ENCODE peak calls at places on chromosome 13, in four cellular contexts. B is H1, C is A549, K is HepG2. H is an unnamed sample.

GRCh38 chr13:111202745-111203144 is 87.6 kb downstream of the ARHGEF7 start:
- DNase-seq in B (no peak), C (peak; percentile 13), K (no peak), H (peak; percentile 41)

GRCh38 chr13:26561636-26562537 is 4.4 kb downstream of the WASF3 start:
- DNase-seq in B (no peak), K (peak; percentile 35), C (no peak), H (no peak)

GRCh38 chr13:97211357-97211756 is 10.8 kb upstream of the MBNL2 start:
- DNase-seq in K (no peak), B (no peak), C (no peak), H (no peak)

GRCh38 chr13:53240316-53240715 is 211.7 kb downstream of the OLFM4 start:
- DNase-seq in B (no peak), C (no peak), K (no peak), H (no peak)

GRCh38 chr13:97436845-97437244 is 2.9 kb downstream of the RAP2A start:
- DNase-seq in B (no peak), C (no peak), K (no peak), H (no peak)

GRCh38 chr13:42354246-42355117 is 82.5 kb downstream of the AKAP11 start:
- DNase-seq in K (no peak), B (no peak), C (no peak), H (no peak)

GRCh38 chr13:38384171-38384570 is 34.5 kb downstream of the UFM1 start:
- DNase-seq in C (no peak), K (no peak), B (no peak), H (no peak)

GRCh38 chr13:73702419-73703071 is 431.7 kb downstream of the KLF12 start:
- DNase-seq in K (no peak), B (no peak), C (no peak), H (no peak)

GRCh38 chr13:99198630-99199029 is 2.0 kb upstream of the UBAC2 start:
- DNase-seq in B (no peak), K (no peak), C (no peak), H (no peak)

GRCh38 chr13:99203601-99204579 is 3.2 kb downstream of the UBAC2 start:
- DNase-seq in B (no peak), K (no peak), C (no peak), H (no peak)

GRCh38 chr13:66301482-66301881 is 928.7 kb downstream of the PCDH9 start:
- DNase-seq in K (no peak), C (no peak), B (no peak), H (no peak)

GRCh38 chr13:111064661-111065060 is 50.4 kb upstream of the ARHGEF7 start:
- DNase-seq in B (no peak), C (no peak), K (no peak), H (no peak)

GRCh38 chr13:29487466-29488454 is 107.7 kb downstream of the SLC7A1 start:
- DNase-seq in K (peak; percentile 8), B (no peak), C (no peak), H (no peak)

GRCh38 chr13:26042781-26043180 is 9.0 kb downstream of the SHISA2 start:
- DNase-seq in B (no peak), K (no peak), C (no peak), H (no peak)

GRCh38 chr13:30148171-30148754 is 159.1 kb downstream of the KATNAL1 start:
- DNase-seq in K (no peak), B (no peak), C (no peak), H (no peak)

GRCh38 chr13:33066329-33066728 is 50.1 kb downstream of the KL start:
- DNase-seq in B (no peak), K (no peak), C (no peak), H (no peak)

GRCh38 chr13:38921081-38921480 is 69.5 kb downstream of the STOML3 start:
- DNase-seq in B (no peak), K (no peak), C (no peak), H (no peak)

GRCh38 chr13:109868583-109869311 is 82.4 kb upstream of the IRS2 start:
- DNase-seq in C (peak; percentile 28), K (no peak), B (no peak), H (no peak)

GRCh38 chr13:111944171-111944583 is 122.8 kb upstream of the SOX1 start:
- DNase-seq in C (no peak), B (peak; percentile 31), K (no peak), H (no peak)

GRCh38 chr13:93714171-93714570 is 487.6 kb downstream of the GPC6 start:
- DNase-seq in B (no peak), C (no peak), K (no peak), H (no peak)

GRCh38 chr13:65473199-65473598 is 1756.9 kb downstream of the PCDH9 start:
- DNase-seq in B (no peak), C (no peak), K (no peak), H (no peak)

GRCh38 chr13:95671597-95671996 is 5.3 kb upstream of the DNAJC3 start:
- DNase-seq in K (no peak), C (no peak), B (no peak), H (no peak)

DNA sequence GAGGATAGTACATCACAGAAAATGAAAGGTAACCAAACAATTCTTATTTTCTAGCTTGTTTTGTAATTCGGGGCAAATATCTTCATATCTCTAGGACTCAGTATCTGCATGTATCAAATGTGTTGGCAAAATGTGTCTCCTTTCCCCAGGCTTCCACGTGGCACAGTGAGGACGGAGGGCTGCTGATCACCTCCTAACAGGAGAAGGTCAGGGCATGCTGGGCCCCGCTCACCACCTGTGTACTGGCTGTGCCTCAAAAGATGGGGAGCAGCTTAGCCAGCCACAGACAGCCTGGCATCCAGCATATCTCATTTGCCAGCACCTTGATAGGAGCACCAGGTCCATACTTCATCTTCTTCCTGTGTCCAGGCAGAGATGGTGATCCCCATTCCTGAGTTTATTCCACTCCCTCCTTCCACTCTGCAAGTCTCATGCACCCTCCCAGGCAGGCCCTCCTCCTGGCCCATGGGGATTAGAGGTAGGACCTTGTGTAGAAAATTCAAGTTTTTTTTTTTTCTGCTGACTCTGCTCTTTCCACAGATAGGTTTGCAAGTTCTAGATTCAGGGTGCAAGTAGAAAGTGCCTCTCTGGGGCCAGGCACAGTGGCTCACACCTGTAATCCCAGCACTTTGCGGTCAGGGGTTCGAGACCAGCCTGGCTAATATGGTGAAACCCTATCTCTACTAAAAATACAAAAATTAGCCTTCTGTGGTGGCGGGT is 1639.0 kb upstream of the SLC10A2 start:
- DNase-seq in B (no peak), K (no peak), C (no peak), H (no peak)
- TF ChIP-seq PHF8 in B (no peak), K (no peak), C (no peak), H (no peak)

GRCh38 chr13:102825400-102825799 is 20.4 kb upstream of the ERCC5 start:
- DNase-seq in K (no peak), C (no peak), B (no peak), H (no peak)
- TF ChIP-seq PHF8 in K (no peak), C (no peak), B (no peak), H (no peak)

DNA sequence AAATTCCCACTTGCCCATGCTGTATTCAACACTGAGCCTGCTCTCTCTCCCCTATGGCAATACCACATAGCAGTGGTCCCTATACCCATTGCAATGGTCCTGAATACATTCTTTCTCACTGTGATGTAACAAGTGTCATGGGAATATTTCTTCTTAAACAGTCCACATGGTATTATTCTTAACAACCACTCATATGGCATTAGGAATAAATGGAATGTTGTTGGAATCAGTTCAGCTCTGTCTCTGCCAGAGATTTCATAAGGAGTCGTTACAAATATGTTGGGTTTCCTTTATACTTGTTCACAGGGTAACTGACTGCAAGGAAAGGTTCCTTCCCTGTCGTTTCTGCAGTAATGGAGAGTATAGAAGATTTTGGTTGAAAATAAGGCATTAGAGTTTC is 128.3 kb upstream of the SPATA13 start:
- DNase-seq in C (no peak), B (no peak), K (no peak), H (no peak)
- TF ChIP-seq PHF8 in C (no peak), B (no peak), K (no peak), H (no peak)

GRCh38 chr13:40186636-40187323 is 479.7 kb downstream of the FOXO1 start:
- DNase-seq in B (no peak), K (no peak), C (no peak), H (no peak)
- TF ChIP-seq PHF8 in B (no peak), K (no peak), C (no peak), H (no peak)

GRCh38 chr13:76884167-76884566 is 2.0 kb downstream of the KCTD12 start:
- DNase-seq in C (no peak), B (no peak), K (no peak), H (no peak)

GRCh38 chr13:76879876-76880270 is 6.3 kb downstream of the KCTD12 start:
- DNase-seq in B (no peak), C (no peak), K (no peak), H (no peak)

GRCh38 chr13:76885203-76886004 is 801 bp downstream of the KCTD12 start:
- DNase-seq in C (peak; percentile 19), B (peak; percentile 75), K (no peak), H (peak; percentile 11)

GRCh38 chr13:76884571-76885202 is 1.5 kb downstream of the KCTD12 start:
- DNase-seq in B (no peak), C (no peak), K (no peak), H (no peak)

DNA sequence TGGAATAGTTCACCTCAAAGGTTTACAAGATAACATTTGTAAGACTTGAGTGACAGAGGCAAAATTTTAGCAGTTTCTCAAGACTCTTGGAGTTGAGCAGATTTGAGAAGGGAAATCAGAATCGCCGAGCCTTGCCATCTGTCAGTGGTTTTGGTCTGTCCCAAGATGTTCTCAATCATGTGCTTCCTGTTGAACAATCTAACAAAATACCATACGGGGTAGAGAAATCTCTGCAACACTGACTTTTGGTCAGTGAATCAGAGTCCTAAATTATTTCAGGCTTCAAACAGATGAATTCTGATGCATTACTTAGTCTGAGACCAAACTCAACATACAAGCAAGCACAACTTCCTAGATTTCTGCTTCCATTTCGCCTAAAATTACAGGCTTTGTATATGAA is 3.8 kb downstream of the KCTD12 start:
- DNase-seq in K (no peak), C (no peak), B (no peak), H (no peak)
- TF ChIP-seq PHF8 in K (no peak), C (no peak), B (no peak), H (no peak)

H was measured in K562.